ENCODE peak calls at places on chromosomes 3 and 15, in ten cellular contexts. W is AG04450; Z is naive thymus-derived CD4-positive, alpha-beta T cell; L is GM23338; X is H9; U is tibial artery; K is brain microvascular endothelial cell; C is neuronal stem cell; F is mammary epithelial cell; D is trophoblast cell. P is an unnamed sample.

GRCh38 chr15:31024330-31024729 is 32.9 kb upstream of the MTMR10 start:
- DNase-seq in L (peak; percentile 87), X (peak; percentile 68), K (peak; percentile 93), D (peak; percentile 78), U (no peak), C (peak; percentile 36), Z (no peak), F (peak; percentile 91), W (peak; percentile 92), P (no peak)

GRCh38 chr3:182713743-182714517 is 79.4 kb upstream of the ATP11B start:
- DNase-seq in D (peak; percentile 84), K (peak; percentile 54), W (peak; percentile 36), F (peak; percentile 51), Z (peak; percentile 51), C (no peak), L (peak; percentile 82), X (no peak), U (no peak), P (no peak)

GRCh38 chr3:53161345-53161819 is 373 bp downstream of the PRKCD start:
- DNase-seq in X (no peak), W (no peak), Z (no peak), F (no peak), L (no peak), C (no peak), K (no peak), D (peak; percentile 33), U (no peak), P (no peak)

GRCh38 chr3:149839874-149840273 is 26.9 kb downstream of the RNF13 start:
- DNase-seq in D (no peak), X (no peak), Z (no peak), F (peak; percentile 57), C (no peak), U (no peak), W (no peak), L (no peak), K (no peak), P (no peak)

GRCh38 chr15:87496795-87497194 is 759.7 kb downstream of the NTRK3 start:
- DNase-seq in F (no peak), D (no peak), U (no peak), Z (no peak), K (no peak), C (no peak), W (no peak), L (no peak), X (no peak), P (no peak)

GRCh38 chr3:128343287-128344045 is 123.2 kb downstream of the DNAJB8 start:
- DNase-seq in K (peak; percentile 40), X (peak; percentile 61), Z (no peak), L (no peak), F (peak; percentile 22), W (peak; percentile 7), D (peak; percentile 77), U (no peak), C (no peak), P (no peak)

GRCh38 chr3:149493315-149494021 is 19.0 kb downstream of the TM4SF4 start:
- DNase-seq in L (peak; percentile 10), Z (no peak), F (no peak), U (no peak), C (no peak), D (no peak), W (no peak), K (no peak), X (no peak), P (no peak)

GRCh38 chr15:38690737-38691332 is 126.2 kb upstream of the RASGRP1 start:
- DNase-seq in X (peak; percentile 75), W (peak; percentile 46), K (peak; percentile 69), U (peak; percentile 51), F (peak; percentile 54), C (peak; percentile 85), D (peak; percentile 96), Z (peak; percentile 87), L (peak; percentile 87), P (peak; percentile 53)

GRCh38 chr3:50442940-50443579 is 60.4 kb downstream of the CACNA2D2 start:
- DNase-seq in D (no peak), L (no peak), F (no peak), W (no peak), Z (no peak), U (no peak), C (no peak), X (no peak), K (no peak), P (no peak)

GRCh38 chr3:127739347-127740135 is 66.8 kb downstream of the ABTB1 start:
- DNase-seq in F (no peak), D (no peak), K (peak; percentile 51), L (no peak), Z (no peak), C (no peak), U (no peak), X (no peak), W (no peak), P (no peak)

GRCh38 chr3:16936656-16937055 is 51.9 kb downstream of the PLCL2 start:
- DNase-seq in K (no peak), L (no peak), D (no peak), C (no peak), X (no peak), U (no peak), Z (no peak), W (no peak), F (no peak), P (no peak)

GRCh38 chr3:142210144-142210543 is 15.2 kb downstream of the GK5 start:
- DNase-seq in D (no peak), W (no peak), F (no peak), K (no peak), C (no peak), X (no peak), Z (no peak), U (no peak), L (no peak), P (no peak)

GRCh38 chr3:139357899-139358298 is 14.1 kb downstream of the MRPS22 start:
- DNase-seq in K (no peak), X (no peak), F (no peak), W (no peak), C (no peak), Z (no peak), U (no peak), L (no peak), D (no peak), P (no peak)

GRCh38 chr3:187101184-187102072 is 37.9 kb downstream of the RPL39L start:
- DNase-seq in C (no peak), X (no peak), Z (peak; percentile 51), U (peak; percentile 75), W (peak; percentile 39), D (peak; percentile 3), K (peak; percentile 81), L (no peak), F (peak; percentile 52), P (no peak)

GRCh38 chr3:162487138-162487537 is 990.5 kb downstream of the OTOL1 start:
- DNase-seq in F (no peak), C (no peak), Z (no peak), K (no peak), L (no peak), U (no peak), W (no peak), D (no peak), X (no peak), P (no peak)

GRCh38 chr3:14640157-14640562 is 11.4 kb upstream of the CCDC174 start:
- DNase-seq in F (peak; percentile 45), L (no peak), Z (no peak), K (no peak), W (no peak), D (no peak), U (no peak), X (no peak), C (no peak), P (no peak)

GRCh38 chr15:68678746-68679145 is 100.0 kb downstream of the CORO2B start:
- DNase-seq in X (no peak), U (no peak), Z (no peak), L (no peak), F (no peak), K (no peak), W (no peak), D (no peak), C (no peak), P (no peak)
- H3K27ac ChIP-seq in X (no peak overlapping the region), U (no peak overlapping the region), Z (no peak overlapping the region), L (no peak overlapping the region), F (no peak overlapping the region), K (no peak overlapping the region), W (no peak overlapping the region), D (no peak overlapping the region), C (no peak overlapping the region), P (peak overlapping the region; percentile 90)

DNA sequence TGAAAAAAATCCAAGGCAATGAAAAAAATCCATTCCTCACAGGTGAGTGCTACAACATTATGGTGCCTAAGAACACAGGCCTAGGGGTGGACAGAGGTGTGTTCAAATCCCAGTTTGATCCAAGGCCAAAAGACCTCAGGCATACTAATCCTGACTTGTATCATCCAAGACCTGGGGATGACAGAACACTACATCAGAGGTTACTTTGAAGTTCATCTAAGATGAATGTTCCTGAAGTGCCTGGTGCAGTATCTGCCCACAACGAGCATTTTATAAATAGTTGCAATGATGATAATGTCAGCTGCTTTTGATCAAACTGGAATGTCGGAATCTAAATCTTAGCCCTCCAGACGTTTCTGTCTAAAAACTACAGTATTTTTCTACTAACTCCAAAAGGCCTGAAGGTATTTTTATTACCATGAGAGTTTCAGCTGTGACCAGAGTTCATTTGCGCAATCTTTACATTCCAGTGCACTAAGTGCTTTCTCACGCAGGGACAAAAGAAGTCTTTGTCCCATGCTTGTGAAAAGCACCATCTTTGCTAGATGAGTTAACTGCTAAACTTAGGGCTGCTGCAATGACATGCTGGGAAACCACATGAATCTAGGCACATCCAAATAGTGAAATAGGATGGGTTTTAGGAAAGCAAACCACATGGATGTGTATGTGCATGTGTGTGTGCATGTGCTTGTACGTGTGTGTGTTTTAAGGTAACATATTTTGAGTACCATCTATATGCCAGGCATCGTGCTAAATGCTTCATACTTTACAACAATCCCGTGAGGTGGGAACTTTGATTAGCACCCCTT is 18.1 kb downstream of the ANXA2 start:
- DNase-seq in W (peak; percentile 92), F (peak; percentile 93), L (peak; percentile 30), Z (no peak), X (no peak), C (no peak), K (peak; percentile 91), D (peak; percentile 97), U (no peak), P (no peak)
- H3K27ac ChIP-seq in W (peak overlapping the region; percentile 98), F (peak overlapping the region; percentile 94), L (no peak overlapping the region), Z (no peak overlapping the region), X (no peak overlapping the region), C (peak overlapping the region; percentile 74), K (peak overlapping the region; percentile 93), D (peak overlapping the region; percentile 67), U (peak overlapping the region; percentile 35), P (no peak overlapping the region)

GRCh38 chr3:192575879-192576506 is 151.3 kb downstream of the FGF12 start:
- DNase-seq in D (no peak), L (no peak), U (no peak), Z (no peak), W (no peak), F (no peak), K (no peak), X (no peak), C (no peak), P (no peak)
- H3K27ac ChIP-seq in D (no peak overlapping the region), L (no peak overlapping the region), U (no peak overlapping the region), Z (no peak overlapping the region), W (no peak overlapping the region), F (no peak overlapping the region), K (no peak overlapping the region), X (no peak overlapping the region), C (no peak overlapping the region), P (no peak overlapping the region)

DNA sequence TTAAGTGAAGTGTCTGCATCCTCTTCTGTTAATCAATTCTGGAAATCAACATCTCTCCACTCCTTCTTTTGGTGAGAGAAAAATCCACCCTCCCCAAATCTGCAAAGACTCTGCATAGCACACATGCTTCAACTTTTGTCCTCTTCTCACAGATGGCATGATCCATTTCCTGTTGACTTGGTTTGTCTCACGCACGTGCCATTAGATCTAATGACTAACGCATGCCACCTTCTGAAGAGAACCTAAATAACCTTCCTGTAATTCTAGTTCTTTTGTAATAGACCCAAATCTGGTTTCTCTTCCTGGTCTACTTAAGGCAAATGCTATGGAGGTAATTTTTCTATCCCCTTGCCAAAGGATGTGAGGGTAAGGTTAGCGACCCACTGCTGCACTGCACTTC is 51.0 kb upstream of the ATOSA start:
- DNase-seq in X (no peak), L (no peak), Z (peak; percentile 82), D (peak; percentile 68), F (peak; percentile 22), W (no peak), U (peak; percentile 24), K (no peak), C (no peak), P (no peak)
- H3K27ac ChIP-seq in X (no peak overlapping the region), L (no peak overlapping the region), Z (no peak overlapping the region), D (no peak overlapping the region), F (no peak overlapping the region), W (no peak overlapping the region), U (no peak overlapping the region), K (no peak overlapping the region), C (no peak overlapping the region), P (no peak overlapping the region)

P was measured in caudate nucleus.